ENCODE peak calls at places on chromosome 10, in four cellular contexts. Z is tibial artery, F is upper lobe of right lung, O is fibroblast of lung. Q is an unnamed sample.

GRCh38 chr10:66218981-66219587 is 706.8 kb upstream of the LRRTM3 start:
- DNase-seq in Z (no peak), F (no peak), O (peak; percentile 5), Q (no peak)

GRCh38 chr10:30639946-30640786 is 10.6 kb upstream of the LYZL2 start:
- DNase-seq in Z (no peak), F (no peak), O (peak; percentile 58), Q (peak; percentile 42)

GRCh38 chr10:4403638-4404252 is 422.3 kb upstream of the AKR1E2 start:
- DNase-seq in Z (no peak), F (no peak), O (no peak), Q (no peak)

GRCh38 chr10:105797234-105797890 is 1156.3 kb downstream of the SORCS3 start:
- DNase-seq in Z (no peak), F (no peak), O (no peak), Q (no peak)

GRCh38 chr10:133442191-133442966 is 11.4 kb upstream of the SCART1 start:
- DNase-seq in Z (no peak), F (peak; percentile 51), O (no peak), Q (no peak)

GRCh38 chr10:131474426-131474825 is 162.9 kb upstream of the TCERG1L start:
- DNase-seq in Z (no peak), F (no peak), O (no peak), Q (no peak)

GRCh38 chr10:51250278-51250914 is 176.1 kb downstream of the PRKG1 start:
- DNase-seq in Z (no peak), F (no peak), O (no peak), Q (peak; percentile 15)

GRCh38 chr10:69890065-69890831 is 88.5 kb downstream of the COL13A1 start:
- DNase-seq in Z (no peak), F (no peak), O (no peak), Q (no peak)

GRCh38 chr10:69734416-69734796 is 67.3 kb upstream of the COL13A1 start:
- DNase-seq in Z (no peak), F (no peak), O (peak; percentile 28), Q (no peak)

GRCh38 chr10:101967713-101968112 is 88.3 kb downstream of the ARMH3 start:
- DNase-seq in Z (no peak), F (no peak), O (peak; percentile 68), Q (peak; percentile 47)

GRCh38 chr10:35136263-35136815 is 9.7 kb downstream of the CREM start:
- DNase-seq in Z (no peak), F (no peak), O (no peak), Q (no peak)

GRCh38 chr10:81414038-81414437 is 461.0 kb upstream of the NRG3 start:
- DNase-seq in Z (no peak), F (no peak), O (no peak), Q (no peak)

GRCh38 chr10:109898666-109899577 is 24.4 kb downstream of the XPNPEP1 start:
- DNase-seq in Z (peak; percentile 86), F (no peak), O (no peak), Q (peak; percentile 57)

GRCh38 chr10:5534051-5534821 is 9.5 kb downstream of the CALML3 start:
- DNase-seq in Z (peak; percentile 28), F (peak; percentile 51), O (peak; percentile 43), Q (no peak)

GRCh38 chr10:68224810-68225209 is 7.1 kb downstream of the ATOH7 start:
- DNase-seq in Z (no peak), F (no peak), O (peak; percentile 10), Q (peak; percentile 33)

GRCh38 chr10:11874568-11875182 is 51.5 kb downstream of the PROSER2 start:
- DNase-seq in Z (no peak), F (peak; percentile 80), O (peak; percentile 31), Q (peak; percentile 36)

GRCh38 chr10:100780324-100780723 is 34.9 kb downstream of the PAX2 start:
- DNase-seq in Z (no peak), F (no peak), O (no peak), Q (no peak)

GRCh38 chr10:28678687-28679457 is 1.6 kb downstream of the BAMBI start:
- DNase-seq in Z (no peak), F (no peak), O (peak; percentile 61), Q (no peak)

GRCh38 chr10:47206449-47207279 is 93.3 kb upstream of the GDF10 start:
- DNase-seq in Z (no peak), F (no peak), O (peak; percentile 32), Q (no peak)

GRCh38 chr10:4767033-4767814 is 58.8 kb upstream of the AKR1E2 start:
- DNase-seq in Z (peak; percentile 28), F (no peak), O (peak; percentile 45), Q (peak; percentile 56)

GRCh38 chr10:103458720-103459119 is at the start of gene CALHM1:
- DNase-seq in Z (no peak), F (no peak), O (no peak), Q (no peak)

GRCh38 chr10:22259280-22259679 is 41.5 kb upstream of the EBLN1 start:
- DNase-seq in Z (no peak), F (no peak), O (no peak), Q (no peak)

GRCh38 chr10:33136271-33136670 is 178.2 kb upstream of the ITGB1 start:
- DNase-seq in Z (no peak), F (no peak), O (peak; percentile 96), Q (peak; percentile 73)

GRCh38 chr10:132492323-132493035 is 45.1 kb upstream of the INPP5A start:
- DNase-seq in Z (no peak), F (peak; percentile 67), O (no peak), Q (no peak)

GRCh38 chr10:132427939-132428367 is 31.0 kb downstream of the PWWP2B start:
- DNase-seq in Z (no peak), F (no peak), O (no peak), Q (no peak)

DNA sequence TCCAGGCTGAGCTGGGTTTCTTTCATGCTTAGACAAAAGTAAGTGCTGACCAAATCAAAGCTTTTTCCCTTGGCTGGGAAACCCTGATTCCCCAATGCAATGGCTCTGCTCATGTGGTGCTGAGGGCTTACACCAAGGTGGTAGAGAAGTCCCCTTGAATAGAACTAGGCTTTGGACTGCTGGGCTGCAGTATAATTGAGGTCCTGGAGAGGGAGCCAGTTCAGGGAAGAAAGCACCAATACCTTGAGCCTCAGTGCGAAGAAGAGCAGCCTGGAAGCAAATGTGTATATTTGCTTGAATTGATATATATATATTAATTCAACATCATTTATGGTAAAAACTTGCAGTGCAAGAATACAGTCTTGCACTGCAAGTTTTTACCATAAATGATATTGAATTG is 391.1 kb downstream of the RPS24 start:
- DNase-seq in Z (no peak), F (no peak), O (no peak), Q (no peak)
- TF ChIP-seq CTCF in Z (no peak), F (no peak), O (no peak), Q (no peak)

GRCh38 chr10:1137499-1138163 is 81.4 kb downstream of the WDR37 start:
- DNase-seq in Z (no peak), F (no peak), O (no peak), Q (no peak)

GRCh38 chr10:1138529-1138928 is 82.3 kb downstream of the WDR37 start:
- DNase-seq in Z (no peak), F (no peak), O (no peak), Q (no peak)

GRCh38 chr10:1141261-1141660 is 85.1 kb downstream of the WDR37 start:
- DNase-seq in Z (no peak), F (no peak), O (no peak), Q (no peak)

GRCh38 chr10:1141701-1142100 is 85.5 kb downstream of the WDR37 start:
- DNase-seq in Z (no peak), F (no peak), O (no peak), Q (no peak)

GRCh38 chr10:1142596-1142995 is 86.4 kb downstream of the WDR37 start:
- DNase-seq in Z (no peak), F (no peak), O (no peak), Q (no peak)
- TF ChIP-seq CTCF in Z (no peak), F (no peak), O (no peak), Q (no peak)

DNA sequence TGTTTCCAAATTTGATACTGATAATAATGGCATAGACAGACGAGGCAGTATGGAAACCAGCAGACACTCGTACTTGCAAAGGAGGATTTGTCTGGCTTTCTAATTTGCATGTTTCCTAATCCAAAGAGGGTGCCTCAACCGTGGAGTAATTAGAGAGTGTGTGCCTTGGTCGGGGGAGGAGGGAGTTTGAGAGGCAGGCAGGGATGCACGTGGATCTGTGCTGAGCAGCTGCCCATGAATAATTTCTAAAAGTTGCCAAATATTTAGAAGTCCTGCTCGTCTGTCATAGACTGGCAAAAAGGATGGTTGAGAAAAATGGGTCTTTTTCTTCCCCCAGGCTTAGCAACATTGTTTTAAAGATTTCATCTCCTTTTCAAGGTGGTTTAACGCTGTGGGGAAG is 69.4 kb downstream of the PTPRE start:
- DNase-seq in Z (no peak), F (no peak), O (peak; percentile 49), Q (no peak)
- TF ChIP-seq CTCF in Z (no peak), F (no peak), O (no peak), Q (no peak)

GRCh38 chr10:18599392-18599791 is 52.0 kb downstream of the NSUN6 start:
- DNase-seq in Z (no peak), F (no peak), O (no peak), Q (no peak)

DNA sequence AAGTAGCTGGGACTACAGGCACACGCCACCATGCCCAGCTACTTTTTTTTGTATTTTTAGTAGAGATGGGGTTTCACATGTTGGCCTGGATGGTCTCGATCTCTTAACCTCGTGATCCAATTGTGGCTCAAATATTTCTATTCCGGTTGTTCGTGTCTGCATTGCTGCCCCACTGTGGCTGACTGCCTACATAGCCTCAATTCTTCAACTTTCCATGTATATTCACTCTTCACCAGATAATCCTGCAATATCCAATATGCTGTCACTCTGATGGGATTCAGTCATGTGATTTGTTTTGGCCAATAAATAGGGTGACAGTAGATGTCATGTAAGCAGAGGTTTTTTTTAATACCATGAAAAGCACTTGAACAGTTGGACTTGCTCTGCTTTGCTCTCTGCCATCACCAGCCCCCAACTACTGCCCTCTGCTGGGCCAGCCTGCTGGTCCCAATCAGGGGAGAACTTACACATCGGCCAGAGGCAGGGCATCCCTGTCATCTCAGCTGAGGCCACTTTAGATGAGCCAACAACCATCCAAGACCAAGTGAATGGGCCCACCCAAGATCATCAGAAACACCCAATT is 56.7 kb downstream of the NSUN6 start:
- DNase-seq in Z (no peak), F (no peak), O (no peak), Q (peak; percentile 8)
- TF ChIP-seq CTCF in Z (no peak), F (no peak), O (no peak), Q (peak; percentile 20)

DNA sequence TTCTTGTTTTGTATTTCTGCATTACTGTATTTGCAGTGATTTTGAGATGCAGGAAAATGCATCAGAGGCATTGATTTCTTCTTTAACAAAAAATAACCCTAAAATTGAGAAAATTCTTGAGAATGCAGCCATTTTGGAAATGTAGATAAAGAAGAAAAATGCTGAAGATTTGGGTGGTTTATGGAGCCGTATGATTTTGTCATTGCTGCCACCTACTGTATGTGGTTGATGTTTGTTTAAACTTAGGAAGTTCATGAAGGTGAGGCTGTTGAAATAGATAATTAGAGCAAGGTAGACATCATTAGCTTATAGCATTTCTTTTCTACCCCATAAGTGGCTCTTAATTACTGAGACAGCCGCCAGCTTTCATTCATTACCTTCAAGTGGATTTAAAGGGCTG is 92.1 kb upstream of the SAMD8 start:
- DNase-seq in Z (no peak), F (no peak), O (peak; percentile 33), Q (peak; percentile 15)
- TF ChIP-seq CTCF in Z (peak; percentile 18), F (peak; percentile 26), O (peak; percentile 26), Q (peak; percentile 21)

DNA sequence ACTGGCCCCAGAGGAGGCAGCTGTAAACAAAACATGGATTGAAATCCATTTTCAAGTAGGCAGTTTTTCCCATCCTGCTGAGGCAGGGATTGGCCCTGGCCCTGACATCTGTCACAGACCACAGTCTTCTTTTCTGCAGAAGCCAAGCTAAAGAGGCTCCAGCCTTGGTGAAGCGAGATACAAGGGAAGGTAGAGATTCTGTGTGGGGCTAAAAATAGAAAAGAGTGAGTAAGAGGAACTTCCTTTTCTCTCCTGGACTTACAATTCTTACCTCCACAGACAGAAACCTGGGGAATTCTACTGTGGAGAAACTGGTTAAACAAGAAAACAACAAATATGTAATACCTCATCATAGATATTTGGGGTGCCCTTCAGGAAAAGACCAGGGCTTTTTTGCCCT is 624.8 kb upstream of the FZD8 start:
- DNase-seq in Z (no peak), F (no peak), O (no peak), Q (no peak)
- TF ChIP-seq CTCF in Z (no peak), F (no peak), O (no peak), Q (no peak)

GRCh38 chr10:124217906-124218769 is 124.7 kb upstream of the CHST15 start:
- DNase-seq in Z (no peak), F (no peak), O (no peak), Q (no peak)
- TF ChIP-seq CTCF in Z (no peak), F (no peak), O (no peak), Q (no peak)

Q was measured in foreskin fibroblast.